ENCODE peak calls at places on chromosomes 3 and 15, in nine cellular contexts. S is tibial artery; Y is C1 segment of cervical spinal cord; H is GM12892; K is activated naive CD8-positive, alpha-beta T cell treated with anti-CD3 and anti-CD28 coated beads, Interleukin-2, amount 50 U/mL, for 24 hours; M is OCI-LY7; R is smooth muscle cell of the brain vasculature; X is GM13977; F is LHCN-M2. T is an unnamed sample.

GRCh38 chr15:80180986-80181385 is 28.2 kb downstream of the FAH start:
- DNase-seq in Y (no peak), F (no peak), H (no peak), X (no peak), R (no peak), M (no peak), K (no peak), S (no peak), T (no peak)

GRCh38 chr15:42549782-42550392 is 1.2 kb downstream of the HAUS2 start:
- DNase-seq in H (no peak), F (no peak), X (no peak), Y (no peak), K (no peak), M (peak; percentile 14), R (no peak), S (no peak), T (no peak)

GRCh38 chr15:48149858-48150257 is 28.2 kb downstream of the MYEF2 start:
- DNase-seq in X (no peak), K (no peak), M (no peak), H (no peak), Y (no peak), S (no peak), R (no peak), F (peak; percentile 69), T (no peak)

GRCh38 chr3:120894285-120894684 is 13.7 kb upstream of the STXBP5L start:
- DNase-seq in R (no peak), Y (no peak), X (no peak), H (no peak), M (no peak), K (no peak), F (no peak), S (no peak), T (no peak)

GRCh38 chr3:185740133-185740532 is 84.7 kb downstream of the IGF2BP2 start:
- DNase-seq in M (no peak), X (no peak), S (no peak), K (no peak), F (no peak), H (no peak), Y (no peak), R (no peak), T (no peak)

GRCh38 chr3:189721873-189722665 is 90.9 kb downstream of the TP63 start:
- DNase-seq in F (no peak), M (no peak), H (no peak), S (no peak), R (no peak), X (no peak), K (no peak), Y (no peak), T (no peak)

GRCh38 chr15:98150531-98150930 is 190.0 kb downstream of the ARRDC4 start:
- DNase-seq in M (peak; percentile 30), R (no peak), Y (no peak), S (no peak), K (no peak), F (no peak), H (no peak), X (no peak), T (no peak)

GRCh38 chr3:119794971-119795612 is 13.2 kb downstream of the NR1I2 start:
- DNase-seq in M (no peak), R (no peak), S (no peak), Y (no peak), X (no peak), H (no peak), K (no peak), F (peak; percentile 53), T (no peak)

GRCh38 chr3:119812491-119813058 is 30.7 kb downstream of the NR1I2 start:
- DNase-seq in Y (no peak), F (no peak), K (no peak), X (no peak), S (no peak), H (no peak), R (no peak), M (no peak), T (no peak)

GRCh38 chr3:139764936-139765335 is 87.2 kb upstream of the NMNAT3 start:
- DNase-seq in H (no peak), F (peak; percentile 84), M (no peak), X (no peak), S (no peak), R (no peak), Y (no peak), K (no peak), T (no peak)

GRCh38 chr3:178475062-178475461 is 61.2 kb upstream of the KCNMB2 start:
- DNase-seq in S (no peak), H (no peak), K (no peak), Y (no peak), F (no peak), X (no peak), M (no peak), R (no peak), T (no peak)

GRCh38 chr3:29141197-29141911 is 139.5 kb upstream of the RBMS3 start:
- DNase-seq in F (peak; percentile 5), Y (no peak), X (no peak), H (no peak), S (no peak), R (no peak), M (no peak), K (no peak), T (no peak)

GRCh38 chr3:30984855-30985793 is 90.7 kb upstream of the GADL1 start:
- DNase-seq in X (no peak), F (no peak), K (no peak), H (no peak), Y (no peak), M (no peak), S (no peak), R (no peak), T (no peak)

GRCh38 chr15:56659197-56659596 is 74.1 kb downstream of the ZNF280D start:
- DNase-seq in K (no peak), Y (no peak), M (no peak), S (no peak), F (no peak), X (no peak), R (no peak), H (no peak), T (no peak)

GRCh38 chr3:45026957-45027356 is 854 bp downstream of the CLEC3B start:
- DNase-seq in K (no peak), F (peak; percentile 74), X (no peak), S (peak; percentile 88), Y (no peak), R (no peak), H (no peak), M (no peak), T (no peak)